ENCODE peak calls at places on chromosomes 2 and 18, in eight cellular contexts. E is EL, K is H7, W is AG04449, Z is AG09309, C is AG08396, Q is astrocyte of the spinal cord, R is H4. B is an unnamed sample.

GRCh38 chr2:59885536-59885935 is 667.9 kb downstream of the BCL11A start:
- DNase-seq in E (no peak), K (peak), W (no peak), Z (no peak), C (no peak), Q (no peak), R (peak), B (peak)

GRCh38 chr18:51135361-51135760 is 62.1 kb downstream of the MEX3C start:
- DNase-seq in E (peak), K (no peak), W (peak), Z (peak), C (no peak), Q (peak), R (no peak), B (no peak)

GRCh38 chr2:237870754-237871651 is 11.6 kb downstream of the RAMP1 start:
- DNase-seq in E (no peak), K (peak), W (no peak), Z (no peak), C (no peak), Q (no peak), R (no peak), B (peak)

GRCh38 chr2:223251656-223252229 is 199.8 kb downstream of the KCNE4 start:
- DNase-seq in E (no peak), K (no peak), W (no peak), Z (peak), C (no peak), Q (no peak), R (no peak), B (no peak)

GRCh38 chr2:67289921-67290371 is 107.2 kb upstream of the ETAA1 start:
- DNase-seq in E (peak), K (no peak), W (peak), Z (peak), C (no peak), Q (peak), R (no peak), B (no peak)

GRCh38 chr2:84940836-84941412 is 30.0 kb upstream of the KCMF1 start:
- DNase-seq in E (no peak), K (no peak), W (no peak), Z (no peak), C (no peak), Q (no peak), R (no peak), B (no peak)

GRCh38 chr2:96108578-96109561 is 7.5 kb downstream of the ADRA2B start:
- DNase-seq in E (no peak), K (peak), W (no peak), Z (no peak), C (no peak), Q (no peak), R (no peak), B (peak)

GRCh38 chr2:158580760-158581159 is 124.0 kb downstream of the PKP4 start:
- DNase-seq in E (no peak), K (no peak), W (no peak), Z (no peak), C (no peak), Q (no peak), R (no peak), B (no peak)

GRCh38 chr2:233556756-233557736 is 9.5 kb downstream of the USP40 start:
- DNase-seq in E (peak), K (no peak), W (peak), Z (peak), C (no peak), Q (peak), R (peak), B (no peak)

GRCh38 chr2:218252509-218253247 is 8.1 kb upstream of the GPBAR1 start:
- DNase-seq in E (no peak), K (no peak), W (no peak), Z (no peak), C (no peak), Q (peak), R (no peak), B (no peak)

GRCh38 chr2:30026091-30027055 is 105.0 kb upstream of the ALK start:
- DNase-seq in E (peak), K (peak), W (peak), Z (peak), C (peak), Q (peak), R (peak), B (peak)

GRCh38 chr2:159317392-159318088 is 31.0 kb upstream of the WDSUB1 start:
- DNase-seq in E (no peak), K (no peak), W (no peak), Z (no peak), C (no peak), Q (peak), R (peak), B (no peak)

GRCh38 chr2:186381573-186381972 is 104.5 kb upstream of the ZC3H15 start:
- DNase-seq in E (no peak), K (no peak), W (no peak), Z (no peak), C (no peak), Q (no peak), R (no peak), B (no peak)

GRCh38 chr2:187299122-187299906 is 148.7 kb downstream of the CALCRL start:
- DNase-seq in E (peak), K (peak), W (no peak), Z (no peak), C (peak), Q (peak), R (no peak), B (peak)

GRCh38 chr2:55231546-55232083 is 478 bp downstream of the CLHC1 start:
- DNase-seq in E (peak), K (peak), W (no peak), Z (no peak), C (peak), Q (peak), R (no peak), B (no peak)

GRCh38 chr2:26989156-26989555 is 18.7 kb downstream of the MAPRE3 start:
- DNase-seq in E (peak), K (no peak), W (no peak), Z (no peak), C (no peak), Q (peak), R (no peak), B (no peak)

GRCh38 chr2:50648031-50648430 is 383.9 kb downstream of the NRXN1 start:
- DNase-seq in E (no peak), K (no peak), W (no peak), Z (no peak), C (no peak), Q (no peak), R (no peak), B (no peak)

GRCh38 chr18:70536370-70537062 is 247.7 kb downstream of the SOCS6 start:
- DNase-seq in E (no peak), K (no peak), W (no peak), Z (no peak), C (no peak), Q (no peak), R (no peak), B (no peak)

GRCh38 chr2:9644603-9645002 is 13.8 kb upstream of the YWHAQ start:
- DNase-seq in E (no peak), K (no peak), W (no peak), Z (no peak), C (no peak), Q (no peak), R (no peak), B (no peak)

GRCh38 chr18:71362140-71362539 is 1073.3 kb downstream of the SOCS6 start:
- DNase-seq in E (no peak), K (no peak), W (no peak), Z (no peak), C (no peak), Q (no peak), R (no peak), B (no peak)